ENCODE peak calls at places on chromosomes 5 and 9, in ten cellular contexts. W, M, L, K, P, A, T, H, F and R are unnamed samples. For H3K4me1, the result is how much of the 10 kb centered on the place peaks cover.

GRCh38 chr5:119220576-119221197 is 135.1 kb upstream of the TNFAIP8 start:
- DNase-seq in P (no peak), K (no peak), A (peak), F (no peak), H (no peak), W (no peak), T (no peak), M (no peak), L (no peak), R (no peak)

GRCh38 chr5:33726422-33727165 is 165.2 kb downstream of the ADAMTS12 start:
- DNase-seq in L (no peak), M (no peak), T (no peak), P (peak), W (no peak), A (no peak), F (peak), H (no peak), K (no peak), R (no peak)

GRCh38 chr5:30981576-30981975 is 211.9 kb upstream of the CDH6 start:
- DNase-seq in M (no peak), W (no peak), L (no peak), K (peak), T (no peak), F (no peak), P (no peak), H (no peak), A (no peak), R (no peak)

GRCh38 chr9:13083973-13084528 is 195.4 kb downstream of the MPDZ start:
- DNase-seq in L (no peak), F (peak), M (no peak), K (peak), P (no peak), W (no peak), H (no peak), T (no peak), A (no peak), R (no peak)

GRCh38 chr9:81317223-81317622 is 372.1 kb downstream of the TLE1 start:
- DNase-seq in M (no peak), A (no peak), H (no peak), W (no peak), T (no peak), K (peak), F (no peak), P (no peak), L (no peak), R (no peak)

GRCh38 chr9:92094655-92095054 is 20.6 kb downstream of the SPTLC1 start:
- DNase-seq in A (peak), W (peak), T (no peak), P (no peak), L (peak), F (no peak), H (no peak), M (peak), K (no peak), R (no peak)

GRCh38 chr9:134136117-134136996 is 475 bp downstream of the WDR5 start:
- DNase-seq in T (peak), A (peak), H (no peak), K (peak), P (no peak), F (peak), M (peak), L (peak), W (no peak), R (peak)

GRCh38 chr9:97737429-97737828 is 40.3 kb upstream of the XPA start:
- DNase-seq in H (no peak), F (no peak), K (no peak), W (peak), A (peak), P (no peak), T (no peak), M (peak), L (no peak), R (no peak)

GRCh38 chr5:142847898-142848790 is 78.0 kb downstream of the ARHGAP26 start:
- DNase-seq in P (no peak), M (no peak), K (peak), A (no peak), T (no peak), H (no peak), L (no peak), W (no peak), F (peak), R (no peak)

GRCh38 chr5:60794691-60795090 is 49.4 kb downstream of the ELOVL7 start:
- DNase-seq in P (no peak), M (peak), L (no peak), F (no peak), W (no peak), T (no peak), K (no peak), H (no peak), A (peak), R (no peak)

GRCh38 chr9:87771251-87772006 is 45.5 kb downstream of the CTSL start:
- DNase-seq in L (no peak), T (no peak), M (no peak), W (peak), F (no peak), P (peak), K (no peak), A (peak), H (no peak), R (no peak)

GRCh38 chr5:14406554-14406849 is 175.1 kb upstream of the OTULINL start:
- DNase-seq in H (peak), M (no peak), L (no peak), W (no peak), K (peak), P (no peak), T (no peak), F (peak), A (no peak), R (no peak)

GRCh38 chr9:134076644-134077043 is 8.8 kb upstream of the BRD3 start:
- DNase-seq in W (no peak), L (no peak), K (no peak), F (no peak), H (no peak), P (no peak), M (no peak), A (no peak), T (no peak), R (no peak)

GRCh38 chr5:127216906-127217675 is 73.5 kb upstream of the MEGF10 start:
- DNase-seq in T (no peak), A (peak), M (no peak), W (peak), L (no peak), H (no peak), K (peak), F (no peak), P (no peak), R (no peak)

GRCh38 chr5:56328753-56329560 is 95.8 kb upstream of the ANKRD55 start:
- DNase-seq in P (no peak), M (no peak), K (peak), W (no peak), T (no peak), F (peak), H (no peak), A (peak), L (peak), R (no peak)

GRCh38 chr5:31194892-31195291 is 1.4 kb downstream of the CDH6 start:
- DNase-seq in M (no peak), T (no peak), L (no peak), P (no peak), F (peak), K (peak), W (no peak), A (no peak), H (no peak), R (no peak)

GRCh38 chr5:17099946-17100345 is 117.5 kb upstream of the BASP1 start:
- DNase-seq in T (no peak), F (no peak), H (no peak), K (no peak), L (no peak), M (no peak), A (no peak), P (no peak), W (no peak), R (no peak)

GRCh38 chr5:94017579-94017978 is 276.2 kb upstream of the POU5F2 start:
- DNase-seq in K (no peak), M (no peak), W (no peak), L (no peak), A (no peak), H (no peak), T (no peak), F (peak), P (no peak), R (no peak)

GRCh38 chr5:176675676-176676360 is 28.5 kb downstream of the TSPAN17 start:
- DNase-seq in F (no peak), P (no peak), T (no peak), K (peak), H (peak), L (no peak), M (peak), W (peak), A (peak), R (no peak)

GRCh38 chr5:139063664-139064054 is 134.5 kb downstream of the SIL1 start:
- DNase-seq in T (no peak), A (peak), H (no peak), F (no peak), P (no peak), W (no peak), K (no peak), L (no peak), M (no peak), R (no peak)

GRCh38 chr9:91811024-91811909 is 138.8 kb downstream of the ROR2 start:
- DNase-seq in M (no peak), T (no peak), P (no peak), H (no peak), K (no peak), F (no peak), A (no peak), W (no peak), L (no peak), R (no peak)

GRCh38 chr5:152004095-152004494 is 79.4 kb upstream of the GLRA1 start:
- DNase-seq in H (no peak), T (no peak), K (no peak), W (no peak), L (no peak), A (no peak), F (no peak), P (no peak), M (no peak), R (no peak)

GRCh38 chr5:91170266-91170665 is 212.9 kb downstream of the ARRDC3 start:
- DNase-seq in M (no peak), W (no peak), K (peak), T (no peak), A (no peak), L (no peak), H (no peak), F (peak), P (no peak), R (no peak)

GRCh38 chr5:52580921-52581320 is 206.8 kb upstream of the ITGA1 start:
- DNase-seq in W (no peak), A (no peak), T (no peak), K (no peak), M (no peak), L (no peak), P (no peak), F (peak), H (peak), R (no peak)

GRCh38 chr9:100322954-100323536 is 29.7 kb downstream of the TEX10 start:
- DNase-seq in K (peak), A (peak), P (no peak), T (peak), L (peak), M (peak), F (peak), H (no peak), W (no peak), R (no peak)

GRCh38 chr5:16225927-16226326 is 46.3 kb upstream of the MARCHF11 start:
- DNase-seq in T (no peak), A (no peak), M (no peak), F (no peak), H (no peak), L (no peak), K (no peak), W (no peak), P (no peak), R (no peak)

GRCh38 chr9:93265301-93265971 is 81.5 kb downstream of the WNK2 start:
- DNase-seq in T (no peak), H (no peak), W (no peak), K (no peak), P (no peak), L (peak), F (no peak), A (no peak), M (peak), R (peak)

GRCh38 chr9:136902259-136902821 is 16.0 kb downstream of the TRAF2 start:
- DNase-seq in M (no peak), F (peak), P (peak), W (peak), L (peak), H (peak), K (peak), A (no peak), T (no peak), R (peak)

GRCh38 chr9:72597181-72597517 is 75.7 kb downstream of the TMC1 start:
- DNase-seq in H (no peak), F (no peak), K (no peak), M (no peak), T (no peak), L (no peak), A (peak), W (peak), P (no peak), R (no peak)

GRCh38 chr5:116938488-116938887 is 363.9 kb upstream of the SEMA6A start:
- DNase-seq in T (no peak), H (peak), L (no peak), P (no peak), A (peak), W (peak), F (no peak), K (no peak), M (no peak), R (no peak)

GRCh38 chr5:119275873-119276214 is 80.0 kb upstream of the TNFAIP8 start:
- DNase-seq in L (peak), W (no peak), M (no peak), A (no peak), F (no peak), K (no peak), P (no peak), H (no peak), T (no peak), R (no peak)

GRCh38 chr5:53827072-53827471 is 266.6 kb downstream of the NDUFS4 start:
- DNase-seq in A (no peak), H (no peak), L (no peak), T (no peak), M (no peak), K (no peak), P (no peak), W (no peak), F (no peak), R (no peak)

GRCh38 chr5:95347516-95348140 is 43.5 kb upstream of the FAM81B start:
- DNase-seq in H (no peak), L (no peak), F (no peak), A (no peak), P (no peak), K (no peak), T (no peak), M (no peak), W (no peak), R (no peak)

GRCh38 chr5:88643315-88643714 is 239.7 kb downstream of the MEF2C start:
- DNase-seq in T (no peak), H (no peak), A (no peak), L (no peak), K (no peak), P (no peak), F (no peak), W (no peak), M (no peak), R (no peak)

GRCh38 chr5:43367909-43368648 is 44.1 kb downstream of the CCL28 start:
- DNase-seq in T (no peak), H (no peak), F (peak), K (peak), W (no peak), P (no peak), M (no peak), A (no peak), L (no peak), R (no peak)

GRCh38 chr5:181100121-181101015 is 30.6 kb downstream of the OR2V1 start:
- DNase-seq in F (no peak), H (no peak), L (no peak), P (no peak), K (peak), W (peak), T (no peak), A (peak), M (peak), R (no peak)

GRCh38 chr5:15693036-15693728 is 193.2 kb downstream of the FBXL7 start:
- DNase-seq in T (no peak), A (no peak), P (no peak), H (no peak), K (no peak), M (no peak), W (no peak), F (no peak), L (no peak), R (no peak)

DNA sequence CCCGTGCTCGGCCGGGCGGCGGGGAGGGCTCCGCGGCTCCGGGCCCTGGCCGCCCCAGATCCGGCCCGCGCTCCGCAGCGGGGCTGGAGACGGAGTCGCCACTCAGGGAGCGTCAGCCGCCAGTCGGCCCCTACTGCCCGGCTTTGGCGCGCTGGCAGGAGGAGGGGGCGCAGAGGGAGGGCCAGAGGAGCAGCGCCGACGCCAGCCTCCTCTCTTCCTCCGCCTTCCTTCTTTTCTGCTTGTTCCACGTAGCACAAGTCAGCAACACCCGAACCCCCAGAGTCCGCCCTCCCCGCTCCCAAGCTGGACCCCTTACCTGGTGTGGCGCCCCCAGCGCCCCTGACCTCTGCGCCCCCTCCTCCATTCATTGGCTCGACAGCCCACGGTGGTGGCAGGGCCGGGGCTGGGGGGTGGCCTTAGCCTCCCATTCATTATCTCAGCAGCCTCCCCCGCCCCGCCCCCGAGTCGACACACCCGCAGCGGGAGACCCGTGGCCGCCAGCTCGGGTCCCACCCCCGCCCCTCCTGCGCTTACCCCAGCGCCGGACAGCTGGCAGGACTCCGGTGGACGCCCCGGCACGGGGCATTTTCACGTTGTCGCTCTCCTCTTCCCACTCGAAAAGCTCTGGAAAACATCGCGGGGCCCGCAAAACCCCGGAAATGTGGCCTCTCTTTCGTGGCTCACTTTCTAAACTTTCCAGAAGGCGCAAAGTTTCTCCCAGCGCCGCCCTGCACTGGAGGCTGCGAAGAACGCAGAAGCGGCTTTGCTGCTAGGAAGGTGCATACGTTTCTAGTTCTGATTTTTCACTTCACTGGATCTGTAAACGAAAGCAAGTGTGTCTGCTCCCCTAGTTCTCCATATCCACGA is at the start of gene LPAR1:
- DNase-seq in F (peak), T (peak), W (peak), M (no peak), H (peak), A (peak), L (no peak), P (peak), K (peak), R (peak)
- H3K4me1 ChIP-seq in F (under half), T (under half), W (under half), M (under half), H (under half), A (under half), L (under half), P (under half), K (under half), R (under half)

DNA sequence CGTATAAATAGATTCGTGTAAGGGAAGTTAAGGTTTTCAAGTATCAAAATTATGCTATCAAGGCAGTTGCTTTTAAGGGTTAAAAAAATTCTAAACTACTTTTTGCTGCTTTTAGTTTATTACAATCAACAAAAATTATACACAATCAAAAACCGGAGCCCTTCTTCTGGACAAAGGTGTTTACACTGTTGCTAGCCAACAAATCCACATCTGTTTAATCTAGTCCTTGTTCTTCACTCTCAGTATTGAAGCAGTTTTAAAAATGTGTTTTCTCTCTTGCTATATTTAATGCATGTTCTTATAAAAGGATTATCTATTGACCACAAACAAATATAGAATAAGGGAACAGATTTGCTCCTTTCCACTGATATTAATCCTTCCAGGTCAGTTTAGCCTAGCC is 2.5 kb downstream of the FEM1C start:
- DNase-seq in L (no peak), T (no peak), K (peak), A (no peak), F (no peak), M (no peak), P (no peak), W (no peak), H (no peak), R (no peak)
- H3K4me1 ChIP-seq in L (half or more), T (under half), K (under half), A (under half), F (under half), M (under half), P (half or more), W (under half), H (half or more), R (under half)

GRCh38 chr9:131736440-131736839 is 3.4 kb downstream of the RAPGEF1 start:
- DNase-seq in K (no peak), H (no peak), T (no peak), A (no peak), F (no peak), P (no peak), L (no peak), M (no peak), W (no peak), R (no peak)

GRCh38 chr9:131735238-131736181 is 4.4 kb downstream of the RAPGEF1 start:
- DNase-seq in T (no peak), M (no peak), P (no peak), K (no peak), L (no peak), A (no peak), W (no peak), F (no peak), H (no peak), R (peak)

GRCh38 chr9:131733601-131734061 is 6.2 kb downstream of the RAPGEF1 start:
- DNase-seq in H (no peak), M (no peak), W (peak), K (peak), A (peak), F (peak), P (no peak), T (no peak), L (peak), R (peak)

GRCh38 chr9:131734165-131734610 is 5.7 kb downstream of the RAPGEF1 start:
- DNase-seq in F (peak), T (no peak), H (peak), M (no peak), K (peak), L (peak), P (peak), A (no peak), W (no peak), R (peak)

DNA sequence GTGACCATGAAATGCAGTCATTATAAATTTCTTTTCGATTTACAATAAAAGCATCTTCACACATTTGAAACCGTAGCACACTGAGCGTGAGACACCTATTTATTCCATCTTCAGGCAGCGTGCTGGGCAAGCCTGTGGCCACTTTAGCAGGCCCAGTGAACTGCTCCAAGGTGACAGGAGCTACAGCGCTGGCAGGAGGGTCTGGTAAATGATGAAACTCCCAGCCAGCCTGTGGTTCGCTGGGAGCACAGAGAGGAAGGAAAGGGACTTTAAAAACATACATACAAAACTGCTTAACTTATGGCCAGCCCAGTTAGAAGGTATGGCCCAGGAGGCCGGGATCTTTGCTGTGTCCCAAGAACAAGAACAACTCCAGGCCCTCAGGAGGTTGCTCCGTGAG is 5.1 kb downstream of the RAPGEF1 start:
- DNase-seq in F (no peak), T (no peak), K (no peak), L (no peak), W (no peak), M (no peak), H (no peak), P (no peak), A (no peak), R (no peak)
- H3K4me1 ChIP-seq in F (half or more), T (under half), K (half or more), L (half or more), W (under half), M (under half), H (half or more), P (half or more), A (under half), R (under half)

GRCh38 chr5:178355662-178356061 is 123.1 kb upstream of the PHYKPL start:
- DNase-seq in A (no peak), M (no peak), H (no peak), L (no peak), W (no peak), F (no peak), K (no peak), T (no peak), P (no peak), R (no peak)
- H3K4me1 ChIP-seq in A (under half), M (under half), H (under half), L (under half), W (under half), F (under half), K (under half), T (under half), P (under half), R (under half)

GRCh38 chr5:107487056-107487461 is 183.7 kb downstream of the EFNA5 start:
- DNase-seq in L (no peak), M (no peak), P (no peak), H (no peak), F (no peak), W (no peak), K (peak), T (no peak), A (no peak), R (no peak)
- H3K4me1 ChIP-seq in L (under half), M (under half), P (under half), H (under half), F (under half), W (under half), K (under half), T (under half), A (under half), R (under half)